ENCODE peak calls at places on chromosome 16, in six cellular contexts. H, D, X, A, R and Z are unnamed samples.
A peak's percentile ranks its signal among the peaks of the same experiment; 100 is the strongest.

GRCh38 chr16:4205971-4206370 is 35.9 kb downstream of the SRL start:
- DNase-seq in A (no peak), H (no peak), X (no peak), R (no peak), D (no peak), Z (no peak)

GRCh38 chr16:86354641-86355040 is 155.7 kb upstream of the FOXF1 start:
- DNase-seq in D (no peak), R (peak; percentile 39), X (no peak), H (no peak), A (no peak), Z (no peak)

GRCh38 chr16:85114909-85115567 is 2.8 kb upstream of the CIBAR2 start:
- DNase-seq in H (peak; percentile 53), D (peak; percentile 56), X (no peak), A (peak; percentile 76), R (peak; percentile 93), Z (peak; percentile 75)

GRCh38 chr16:11193494-11193893 is 62.5 kb downstream of the SOCS1 start:
- DNase-seq in D (no peak), A (no peak), R (no peak), H (no peak), X (no peak), Z (no peak)

GRCh38 chr16:24580665-24581064 is 41.3 kb downstream of the RBBP6 start:
- DNase-seq in D (no peak), H (no peak), X (no peak), R (no peak), A (no peak), Z (no peak)

GRCh38 chr16:85539629-85540291 is 73.4 kb upstream of the GSE1 start:
- DNase-seq in A (peak; percentile 70), H (no peak), R (no peak), X (no peak), D (no peak), Z (no peak)

GRCh38 chr16:62363451-62363850 is 327.2 kb upstream of the CDH8 start:
- DNase-seq in H (no peak), D (no peak), X (no peak), A (no peak), R (no peak), Z (no peak)

GRCh38 chr16:78663690-78664089 is 564.2 kb downstream of the WWOX start:
- DNase-seq in R (no peak), X (no peak), A (no peak), D (no peak), H (no peak), Z (no peak)

GRCh38 chr16:22092143-22092933 is at the start of gene VWA3A:
- DNase-seq in R (peak; percentile 73), A (peak; percentile 31), D (no peak), H (no peak), X (no peak), Z (no peak)

GRCh38 chr16:53159781-53160436 is 105.1 kb downstream of the CHD9 start:
- DNase-seq in A (peak; percentile 1), H (no peak), D (peak; percentile 30), R (no peak), X (no peak), Z (no peak)

GRCh38 chr16:3144331-3144881 is 9.6 kb downstream of the ZNF213 start:
- DNase-seq in A (no peak), X (no peak), R (no peak), H (no peak), D (no peak), Z (no peak)

GRCh38 chr16:86306046-86306644 is 204.2 kb upstream of the FOXF1 start:
- DNase-seq in D (no peak), R (no peak), A (no peak), X (no peak), H (no peak), Z (no peak)

GRCh38 chr16:84885024-84885910 is 65.5 kb downstream of the CRISPLD2 start:
- DNase-seq in D (no peak), X (no peak), A (no peak), R (no peak), H (no peak), Z (no peak)

GRCh38 chr16:80924372-80924978 is 82.2 kb downstream of the CMC2 start:
- DNase-seq in D (no peak), R (peak; percentile 81), X (no peak), H (no peak), A (no peak), Z (no peak)

GRCh38 chr16:23640669-23640958 is 496 bp downstream of the PALB2 start:
- DNase-seq in D (no peak), H (no peak), R (no peak), A (no peak), X (no peak), Z (no peak)

GRCh38 chr16:3654249-3654991 is at the start of gene DNASE1:
- DNase-seq in X (no peak), R (peak; percentile 76), D (peak; percentile 16), A (no peak), H (peak; percentile 11), Z (peak; percentile 42)

GRCh38 chr16:50859628-50860360 is 117.9 kb downstream of the CYLD start:
- DNase-seq in A (no peak), D (no peak), X (no peak), H (no peak), R (peak; percentile 44), Z (no peak)

GRCh38 chr16:19245326-19245925 is 40.1 kb upstream of the CLEC19A start:
- DNase-seq in D (peak; percentile 82), X (no peak), A (no peak), R (no peak), H (no peak), Z (no peak)

GRCh38 chr16:84685210-84685609 is 14.6 kb upstream of the USP10 start:
- DNase-seq in D (no peak), H (no peak), X (no peak), R (no peak), A (no peak), Z (no peak)

GRCh38 chr16:57786632-57787518 is 15.4 kb downstream of the KIFC3 start:
- DNase-seq in X (no peak), R (no peak), D (no peak), A (no peak), H (no peak), Z (no peak)

GRCh38 chr16:12794486-12795399 is 8.9 kb downstream of the CPPED1 start:
- DNase-seq in D (no peak), R (no peak), X (no peak), H (no peak), A (no peak), Z (no peak)

GRCh38 chr16:81324808-81325207 is 10.0 kb downstream of the GAN start:
- DNase-seq in D (no peak), X (no peak), H (no peak), A (no peak), R (no peak), Z (no peak)

GRCh38 chr16:57422026-57422944 is 17.7 kb downstream of the CCL17 start:
- DNase-seq in X (no peak), D (peak; percentile 35), R (peak; percentile 62), H (no peak), A (peak; percentile 62), Z (no peak)

GRCh38 chr16:74297296-74297665 is 667 bp downstream of the PSMD7 start:
- DNase-seq in X (no peak), D (peak; percentile 1), R (no peak), H (no peak), A (no peak), Z (peak; percentile 4)

GRCh38 chr16:78291642-78292041 is 192.2 kb downstream of the WWOX start:
- DNase-seq in X (no peak), D (no peak), H (no peak), R (no peak), A (no peak), Z (no peak)

GRCh38 chr16:85245307-85246172 is 133.3 kb upstream of the CIBAR2 start:
- DNase-seq in D (peak; percentile 61), H (no peak), X (no peak), A (peak; percentile 72), R (peak; percentile 82), Z (peak; percentile 25)

GRCh38 chr16:55048745-55049144 is 118.1 kb downstream of the IRX5 start:
- DNase-seq in H (no peak), X (no peak), D (no peak), R (peak; percentile 32), A (no peak), Z (no peak)

GRCh38 chr16:4032768-4033167 is 83.5 kb downstream of the ADCY9 start:
- DNase-seq in X (no peak), R (no peak), A (no peak), H (no peak), D (no peak), Z (no peak)

GRCh38 chr16:57089406-57089805 is 3.0 kb upstream of the CPNE2 start:
- DNase-seq in R (no peak), X (no peak), D (no peak), H (no peak), A (no peak), Z (no peak)

GRCh38 chr16:28981517-28981916 is 3.3 kb upstream of the LAT start:
- DNase-seq in R (peak; percentile 54), A (no peak), H (no peak), X (no peak), D (no peak), Z (no peak)

GRCh38 chr16:21566891-21567414 is 32.4 kb upstream of the METTL9 start:
- DNase-seq in A (no peak), H (no peak), X (no peak), D (no peak), R (no peak), Z (no peak)

GRCh38 chr16:89122322-89122831 is 28.7 kb downstream of the ACSF3 start:
- DNase-seq in D (peak; percentile 89), R (no peak), X (no peak), H (peak; percentile 47), A (no peak), Z (peak; percentile 51)

GRCh38 chr16:10126686-10127085 is 55.5 kb downstream of the GRIN2A start:
- DNase-seq in D (no peak), X (no peak), R (no peak), A (no peak), H (no peak), Z (no peak)

GRCh38 chr16:51053805-51054204 is 97.3 kb downstream of the SALL1 start:
- DNase-seq in A (no peak), H (no peak), D (no peak), X (no peak), R (no peak), Z (no peak)